ENCODE peak calls at places on chromosomes 3 and 15, in six cellular contexts. X is small intestine, D is NT2/D1, U is mucosa of descending colon, S is fibroblast of lung, L is iPS DF 6.9. I is an unnamed sample.

GRCh38 chr15:45871121-45871855 is 236.5 kb downstream of the SQOR start:
- DNase-seq in X (no peak), D (no peak), U (peak; percentile 44), S (no peak), L (no peak), I (no peak)

GRCh38 chr3:111861396-111861795 is 2.3 kb downstream of the PHLDB2 start:
- DNase-seq in X (no peak), D (no peak), U (no peak), S (no peak), L (no peak), I (no peak)

GRCh38 chr15:85789496-85789875 is 5.2 kb downstream of the KLHL25 start:
- DNase-seq in X (no peak), D (no peak), U (no peak), S (no peak), L (no peak), I (no peak)

GRCh38 chr15:29671308-29671981 is 150.8 kb downstream of the TJP1 start:
- DNase-seq in X (no peak), D (no peak), U (no peak), S (peak; percentile 22), L (no peak), I (no peak)

GRCh38 chr15:66386204-66387123 is at the start of gene MAP2K1:
- DNase-seq in X (peak; percentile 98), D (peak; percentile 92), U (peak; percentile 99), S (peak; percentile 96), L (peak; percentile 86), I (peak; percentile 65)

GRCh38 chr3:56801597-56802410 is at the start of gene ARHGEF3:
- DNase-seq in X (peak; percentile 84), D (peak; percentile 79), U (peak; percentile 94), S (peak; percentile 65), L (peak; percentile 54), I (no peak)

GRCh38 chr15:89332446-89332845 is 2.2 kb downstream of the POLG start:
- DNase-seq in X (no peak), D (no peak), U (no peak), S (peak; percentile 17), L (no peak), I (no peak)

GRCh38 chr3:149744151-149744550 is 8.1 kb downstream of the COMMD2 start:
- DNase-seq in X (no peak), D (no peak), U (no peak), S (no peak), L (no peak), I (no peak)

GRCh38 chr15:80105193-80105984 is 45.9 kb downstream of the ZFAND6 start:
- DNase-seq in X (peak; percentile 15), D (no peak), U (no peak), S (peak; percentile 57), L (no peak), I (no peak)

GRCh38 chr3:46939578-46940405 is 36.8 kb downstream of the CCDC12 start:
- DNase-seq in X (no peak), D (no peak), U (no peak), S (no peak), L (no peak), I (no peak)

GRCh38 chr3:66480666-66481065 is 20.2 kb downstream of the LRIG1 start:
- DNase-seq in X (no peak), D (no peak), U (no peak), S (no peak), L (no peak), I (no peak)

GRCh38 chr15:25947336-25948080 is 84.4 kb upstream of the ATP10A start:
- DNase-seq in X (no peak), D (peak; percentile 32), U (no peak), S (no peak), L (peak; percentile 35), I (no peak)

GRCh38 chr15:77819271-77819806 is 186.6 kb upstream of the LINGO1 start:
- DNase-seq in X (no peak), D (no peak), U (no peak), S (no peak), L (no peak), I (no peak)

GRCh38 chr3:106160396-106160795 is 291.6 kb upstream of the CBLB start:
- DNase-seq in X (no peak), D (no peak), U (no peak), S (no peak), L (no peak), I (no peak)

GRCh38 chr15:66169023-66169422 is 84.5 kb downstream of the MEGF11 start:
- DNase-seq in X (no peak), D (no peak), U (no peak), S (no peak), L (no peak), I (no peak)

GRCh38 chr15:71585159-71585558 is 225.2 kb upstream of the NR2E3 start:
- DNase-seq in X (no peak), D (no peak), U (no peak), S (no peak), L (no peak), I (no peak)

GRCh38 chr3:13892304-13892703 is 12.4 kb upstream of the WNT7A start:
- DNase-seq in X (no peak), D (no peak), U (no peak), S (no peak), L (no peak), I (no peak)

GRCh38 chr15:78995921-78996780 is 51.3 kb upstream of the CTSH start:
- DNase-seq in X (no peak), D (no peak), U (no peak), S (no peak), L (no peak), I (no peak)

GRCh38 chr3:188941103-188941502 is 230.7 kb upstream of the TPRG1 start:
- DNase-seq in X (no peak), D (no peak), U (no peak), S (no peak), L (no peak), I (no peak)

GRCh38 chr3:169026543-169027181 is 636.9 kb downstream of the MECOM start:
- DNase-seq in X (peak; percentile 87), D (no peak), U (no peak), S (peak; percentile 98), L (no peak), I (no peak)

GRCh38 chr3:138188013-138188352 is 882 bp downstream of the ARMC8 start:
- DNase-seq in X (no peak), D (peak; percentile 6), U (no peak), S (peak; percentile 83), L (no peak), I (no peak)

GRCh38 chr3:15256861-15257341 is 50.9 kb downstream of the CAPN7 start:
- DNase-seq in X (no peak), D (no peak), U (no peak), S (no peak), L (no peak), I (no peak)

GRCh38 chr3:162270059-162270458 is 773.5 kb downstream of the OTOL1 start:
- DNase-seq in X (no peak), D (no peak), U (no peak), S (no peak), L (no peak), I (no peak)

GRCh38 chr15:69394556-69395282 is 19.4 kb upstream of the KIF23 start:
- DNase-seq in X (peak; percentile 57), D (peak; percentile 70), U (peak; percentile 87), S (peak; percentile 69), L (peak; percentile 80), I (no peak)

GRCh38 chr15:84034831-84035753 is 200.5 kb upstream of the GOLGA6L4 start:
- DNase-seq in X (peak; percentile 4), D (peak; percentile 15), U (no peak), S (peak; percentile 71), L (peak; percentile 63), I (no peak)

GRCh38 chr15:40618023-40618422 is 24.0 kb downstream of the KNL1 start:
- DNase-seq in X (no peak), D (no peak), U (no peak), S (no peak), L (no peak), I (no peak)
- H3K36me3 ChIP-seq in X (no peaks in the 10 kb centered on the region), D (peaks cover 31% of the 10 kb centered on the region), U (no peaks in the 10 kb centered on the region), S (no peaks in the 10 kb centered on the region), L (no peaks in the 10 kb centered on the region), I (peaks cover 39% of the 10 kb centered on the region)

GRCh38 chr3:32066686-32067085 is 39.7 kb upstream of the GPD1L start:
- DNase-seq in X (no peak), D (no peak), U (no peak), S (no peak), L (no peak), I (no peak)
- H3K36me3 ChIP-seq in X (no peaks in the 10 kb centered on the region), D (no peaks in the 10 kb centered on the region), U (no peaks in the 10 kb centered on the region), S (no peaks in the 10 kb centered on the region), L (no peaks in the 10 kb centered on the region), I (no peaks in the 10 kb centered on the region)

DNA sequence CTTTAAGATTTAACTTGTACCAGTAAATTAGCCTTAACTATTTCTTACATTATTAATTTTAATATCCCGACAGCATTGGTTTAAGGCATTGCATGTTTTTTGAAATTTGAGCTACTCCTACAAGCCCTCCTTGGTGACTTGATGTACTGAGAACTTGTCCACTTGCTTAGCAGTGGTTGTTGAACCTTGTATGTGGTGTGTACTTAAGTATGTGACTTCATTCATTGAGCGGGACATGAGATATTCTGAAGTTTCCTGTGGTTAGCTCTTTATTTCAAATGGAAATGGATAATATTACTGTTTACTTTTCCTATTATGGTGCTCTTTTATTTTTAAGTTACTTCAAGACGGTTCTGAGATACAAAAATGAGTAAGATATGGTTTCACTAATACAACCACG is 3.6 kb upstream of the COL6A5 start:
- DNase-seq in X (no peak), D (no peak), U (no peak), S (peak; percentile 6), L (no peak), I (no peak)
- H3K36me3 ChIP-seq in X (no peaks in the 10 kb centered on the region), D (no peaks in the 10 kb centered on the region), U (no peaks in the 10 kb centered on the region), S (no peaks in the 10 kb centered on the region), L (no peaks in the 10 kb centered on the region), I (no peaks in the 10 kb centered on the region)

GRCh38 chr3:41223691-41224090 is 24.4 kb downstream of the CTNNB1 start:
- DNase-seq in X (no peak), D (no peak), U (no peak), S (no peak), L (no peak), I (no peak)

GRCh38 chr3:41223078-41223477 is 23.8 kb downstream of the CTNNB1 start:
- DNase-seq in X (no peak), D (no peak), U (no peak), S (no peak), L (no peak), I (no peak)

GRCh38 chr3:41222012-41222411 is 22.7 kb downstream of the CTNNB1 start:
- DNase-seq in X (peak; percentile 29), D (no peak), U (no peak), S (no peak), L (no peak), I (no peak)

GRCh38 chr3:41222508-41222907 is 23.2 kb downstream of the CTNNB1 start:
- DNase-seq in X (no peak), D (no peak), U (no peak), S (peak; percentile 64), L (no peak), I (no peak)

DNA sequence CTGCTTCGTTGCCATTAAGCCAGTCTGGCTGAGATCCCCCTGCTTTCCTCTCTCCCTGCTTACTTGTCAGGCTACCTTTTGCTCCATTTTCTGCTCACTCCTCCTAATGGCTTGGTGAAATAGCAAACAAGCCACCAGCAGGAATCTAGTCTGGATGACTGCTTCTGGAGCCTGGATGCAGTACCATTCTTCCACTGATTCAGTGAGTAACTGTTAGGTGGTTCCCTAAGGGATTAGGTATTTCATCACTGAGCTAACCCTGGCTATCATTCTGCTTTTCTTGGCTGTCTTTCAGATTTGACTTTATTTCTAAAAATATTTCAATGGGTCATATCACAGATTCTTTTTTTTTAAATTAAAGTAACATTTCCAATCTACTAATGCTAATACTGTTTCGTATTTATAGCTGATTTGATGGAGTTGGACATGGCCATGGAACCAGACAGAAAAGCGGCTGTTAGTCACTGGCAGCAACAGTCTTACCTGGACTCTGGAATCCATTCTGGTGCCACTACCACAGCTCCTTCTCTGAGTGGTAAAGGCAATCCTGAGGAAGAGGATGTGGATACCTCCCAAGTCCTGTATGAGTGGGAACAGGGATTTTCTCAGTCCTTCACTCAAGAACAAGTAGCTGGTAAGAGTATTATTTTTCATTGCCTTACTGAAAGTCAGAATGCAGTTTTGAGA is 25.0 kb downstream of the CTNNB1 start:
- DNase-seq in X (no peak), D (no peak), U (no peak), S (peak; percentile 87), L (no peak), I (no peak)
- H3K36me3 ChIP-seq in X (peaks cover 21% of the 10 kb centered on the region), D (peaks cover 68% of the 10 kb centered on the region), U (peaks cover 7% of the 10 kb centered on the region), S (peaks cover 17% of the 10 kb centered on the region), L (peaks cover 16% of the 10 kb centered on the region), I (peaks cover 42% of the 10 kb centered on the region)